ENCODE peak calls at places on chromosomes 2 and 18, in six cellular contexts. S is transverse colon, L is ovary, B is tibial nerve, Y is sigmoid colon, Q is A549. R is an unnamed sample.

GRCh38 chr2:234335676-234336228 is 161.1 kb downstream of the ARL4C start:
- DNase-seq in Q (peak; percentile 21), B (peak; percentile 91), S (peak; percentile 73), L (no peak), Y (peak; percentile 95), R (peak; percentile 98)

GRCh38 chr2:226310081-226310625 is 489.5 kb downstream of the IRS1 start:
- DNase-seq in Y (no peak), Q (no peak), S (no peak), B (no peak), L (no peak), R (no peak)

GRCh38 chr2:235917506-235917905 is 250.7 kb downstream of the GBX2 start:
- DNase-seq in L (no peak), Y (no peak), Q (no peak), S (no peak), B (no peak), R (peak; percentile 54)

GRCh38 chr2:84847326-84848050 is 33.4 kb downstream of the TRABD2A start:
- DNase-seq in S (no peak), Q (no peak), B (no peak), L (no peak), Y (no peak), R (peak; percentile 65)

GRCh38 chr2:211751853-211752252 is 786.7 kb downstream of the ERBB4 start:
- DNase-seq in Q (no peak), L (no peak), Y (no peak), B (no peak), S (no peak), R (no peak)

GRCh38 chr2:25309402-25309801 is 32.3 kb downstream of the DNMT3A start:
- DNase-seq in S (peak; percentile 69), L (no peak), Q (peak; percentile 78), B (peak; percentile 43), Y (no peak), R (no peak)

GRCh38 chr2:240893363-240893828 is 2.6 kb downstream of the MAB21L4 start:
- DNase-seq in L (no peak), B (no peak), Y (no peak), Q (no peak), S (no peak), R (no peak)

GRCh38 chr2:193141-193552 is 70.7 kb downstream of the SH3YL1 start:
- DNase-seq in L (peak; percentile 35), S (no peak), B (no peak), Q (no peak), Y (no peak), R (no peak)

GRCh38 chr2:205352593-205352992 is 329.7 kb upstream of the NRP2 start:
- DNase-seq in B (no peak), S (no peak), L (no peak), Q (no peak), Y (no peak), R (no peak)

GRCh38 chr2:162155093-162155492 is 3.0 kb upstream of the GCG start:
- DNase-seq in B (no peak), Y (no peak), L (no peak), S (no peak), Q (no peak), R (no peak)

GRCh38 chr2:146677280-146677679 is 1167.5 kb upstream of the ACVR2A start:
- DNase-seq in S (no peak), B (no peak), L (no peak), Y (no peak), Q (peak; percentile 10), R (no peak)

GRCh38 chr18:42525905-42526304 is 570.9 kb downstream of the PIK3C3 start:
- DNase-seq in S (peak; percentile 11), Y (no peak), Q (no peak), B (no peak), L (no peak), R (no peak)

GRCh38 chr2:69798466-69798908 is 31.0 kb upstream of the GMCL1 start:
- DNase-seq in B (peak; percentile 17), Y (peak; percentile 68), Q (no peak), S (peak; percentile 14), L (peak; percentile 29), R (peak; percentile 30)

GRCh38 chr2:158662406-158662805 is 132.7 kb upstream of the DAPL1 start:
- DNase-seq in S (no peak), Q (no peak), L (no peak), Y (no peak), B (no peak), R (no peak)

GRCh38 chr2:36463365-36463764 is 107.8 kb downstream of the CRIM1 start:
- DNase-seq in B (no peak), L (no peak), Y (no peak), Q (no peak), S (no peak), R (no peak)

GRCh38 chr18:52337286-52337685 is 2.7 kb upstream of the DCC start:
- DNase-seq in Y (no peak), L (no peak), B (no peak), S (no peak), Q (peak; percentile 1), R (no peak)

GRCh38 chr2:181218271-181218935 is 238.0 kb downstream of the UBE2E3 start:
- DNase-seq in Q (no peak), Y (no peak), B (no peak), S (no peak), L (no peak), R (no peak)

GRCh38 chr2:99689135-99689742 is 199.4 kb upstream of the REV1 start:
- DNase-seq in L (no peak), Q (no peak), B (no peak), Y (no peak), S (no peak), R (no peak)

GRCh38 chr2:220215785-220216184 is 588.4 kb downstream of the SLC4A3 start:
- DNase-seq in L (no peak), Y (no peak), B (no peak), Q (no peak), S (no peak), R (no peak)

GRCh38 chr2:239895669-239896068 is 129.5 kb downstream of the NDUFA10 start:
- DNase-seq in S (no peak), Y (no peak), Q (no peak), B (no peak), L (no peak), R (no peak)

DNA sequence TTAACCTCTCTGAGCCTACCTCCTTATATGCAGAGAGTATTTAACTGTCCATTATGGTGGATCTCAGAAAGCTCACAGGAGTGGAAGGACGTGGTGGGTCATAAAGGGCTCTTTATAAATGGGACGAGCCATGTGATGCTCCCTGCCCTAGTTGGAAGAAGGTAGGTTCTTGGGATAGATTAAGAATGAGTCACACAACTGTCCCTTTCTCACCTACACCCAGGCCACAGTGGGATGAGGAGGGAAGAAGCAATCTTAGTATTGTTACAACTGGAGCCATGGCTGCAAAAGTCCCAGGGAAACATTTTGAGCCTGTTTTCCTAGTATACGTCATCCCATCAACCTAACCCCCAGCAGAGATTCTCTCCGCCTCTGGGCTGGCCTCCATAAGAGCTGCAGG is 229.9 kb downstream of the TTC32 start:
- DNase-seq in L (no peak), S (no peak), B (no peak), Q (no peak), Y (no peak), R (no peak)
- H3K4me3 ChIP-seq in L (no peak overlapping the region), S (no peak overlapping the region), B (no peak overlapping the region), Q (no peak overlapping the region), Y (no peak overlapping the region), R (no peak overlapping the region)

DNA sequence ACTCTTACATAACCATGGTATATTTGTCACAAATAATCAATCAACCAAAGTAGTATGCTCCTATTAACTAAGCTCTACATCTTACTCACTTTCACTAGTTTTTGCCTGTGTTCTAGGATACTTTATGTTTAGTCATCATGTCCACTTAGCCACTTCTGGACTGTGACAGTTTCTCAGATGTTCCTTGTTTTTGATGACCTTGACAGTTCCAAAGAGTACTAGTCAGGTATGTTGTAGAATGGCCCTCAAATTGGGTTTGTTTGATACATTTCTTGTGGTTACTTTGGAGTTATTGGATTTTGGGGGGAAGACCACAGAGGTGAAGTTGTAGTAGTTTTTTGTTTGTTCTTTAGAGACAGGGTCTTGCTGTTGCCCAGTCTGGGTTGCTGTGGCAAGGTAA is 35.5 kb downstream of the BUB1 start:
- DNase-seq in B (no peak), Q (no peak), S (no peak), L (no peak), Y (no peak), R (no peak)
- TF ChIP-seq POLR2A in B (no peak), Q (no peak), S (no peak), L (no peak), Y (no peak), R (no peak)

GRCh38 chr2:203279288-203279687 is 40.5 kb downstream of the CYP20A1 start:
- DNase-seq in Q (peak; percentile 23), B (no peak), S (no peak), L (no peak), Y (no peak), R (no peak)
- TF ChIP-seq CTCF in Q (no peak), B (no peak), S (no peak), L (no peak), Y (no peak), R (no peak)

DNA sequence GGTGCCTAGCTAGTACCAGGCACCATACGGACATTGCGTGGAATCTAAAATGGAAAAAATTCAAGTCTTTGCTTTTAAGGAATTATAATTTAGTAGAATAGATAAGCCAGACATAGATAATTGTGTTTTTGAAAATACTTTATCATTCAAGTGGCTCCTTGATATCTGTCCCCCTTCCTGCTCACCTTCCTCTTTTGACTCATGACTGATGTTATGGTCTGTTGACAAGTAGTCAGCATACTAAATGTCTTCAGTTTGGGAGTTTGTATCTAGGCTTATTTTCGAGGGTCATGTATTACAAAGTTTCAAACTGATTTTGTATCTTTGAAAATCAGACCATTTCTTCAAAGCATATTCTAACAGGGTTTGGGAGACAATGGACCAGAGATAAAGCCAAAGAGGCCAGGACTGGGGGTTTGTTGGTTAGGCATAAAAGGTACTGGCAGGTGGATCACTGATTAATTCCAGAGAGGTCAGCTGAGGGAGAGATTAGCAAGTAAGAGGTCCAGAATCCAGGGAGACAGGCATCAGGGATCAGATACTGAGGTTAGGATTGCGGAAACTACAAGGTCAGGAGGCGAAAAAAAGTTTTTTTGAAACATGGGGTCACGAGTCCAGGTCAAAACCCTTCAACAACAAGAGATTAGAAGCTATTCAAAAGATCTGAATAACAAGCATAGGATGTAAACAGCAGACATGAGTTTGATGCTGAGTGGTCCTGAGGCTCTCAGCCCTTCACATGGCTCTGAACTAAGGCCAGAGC is 31.5 kb upstream of the KLHL14 start:
- DNase-seq in L (no peak), S (no peak), Q (no peak), B (no peak), Y (no peak), R (no peak)
- H3K4me3 ChIP-seq in L (no peak overlapping the region), S (no peak overlapping the region), Q (no peak overlapping the region), B (no peak overlapping the region), Y (no peak overlapping the region), R (no peak overlapping the region)

DNA sequence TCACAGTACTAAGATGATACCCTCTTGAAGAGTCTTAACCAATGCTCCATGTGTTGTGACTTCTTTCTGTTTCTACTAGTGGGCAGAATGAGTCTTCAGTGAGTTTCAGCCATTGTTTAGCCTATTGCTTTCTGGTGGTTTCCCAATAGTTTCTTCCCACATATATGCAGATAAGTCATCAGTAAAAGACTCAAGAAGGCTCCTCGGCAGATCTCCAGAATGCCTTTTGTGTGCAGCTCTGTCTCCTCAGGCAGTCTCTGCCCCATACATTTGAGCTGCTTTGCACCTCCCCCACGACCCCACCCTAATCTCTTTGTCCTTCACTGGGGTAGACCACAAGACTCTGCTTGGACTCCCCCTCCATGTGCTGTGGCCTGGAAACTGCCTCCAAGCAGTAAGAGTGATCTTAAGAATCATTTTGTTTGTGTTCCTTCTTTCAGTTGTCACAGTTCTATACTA is 71.6 kb upstream of the CHRNA1 start:
- DNase-seq in Y (no peak), L (no peak), Q (no peak), B (no peak), S (no peak), R (no peak)
- TF ChIP-seq POLR2A in Y (no peak), L (no peak), Q (no peak), B (no peak), S (no peak), R (no peak)

GRCh38 chr2:50786345-50786744 is 245.6 kb downstream of the NRXN1 start:
- DNase-seq in Q (no peak), B (no peak), L (no peak), S (no peak), Y (no peak), R (no peak)
- TF ChIP-seq CTCF in Q (no peak), B (no peak), L (no peak), S (no peak), Y (no peak), R (no peak)

R was measured in lower leg skin.